ENCODE peak calls at places on chromosomes 2 and 18, in five cellular contexts. D, O, Y, N and B are unnamed samples.

GRCh38 chr2:24200799-24201198 is 25.9 kb downstream of the FAM228A start:
- DNase-seq in D (no peak), O (no peak), Y (no peak), N (no peak), B (no peak)

GRCh38 chr2:17086990-17087389 is 421.4 kb upstream of the CYRIA start:
- DNase-seq in D (no peak), O (no peak), Y (no peak), N (no peak), B (no peak)

GRCh38 chr2:231707625-231708049 is 688 bp upstream of the PTMA start:
- DNase-seq in D (no peak), O (no peak), Y (no peak), N (peak), B (peak)

GRCh38 chr2:2824588-2824987 is 493.5 kb upstream of the MYT1L start:
- DNase-seq in D (no peak), O (no peak), Y (no peak), N (peak), B (no peak)

GRCh38 chr18:77210249-77210648 is 39.4 kb upstream of the GALR1 start:
- DNase-seq in D (no peak), O (no peak), Y (no peak), N (no peak), B (no peak)

GRCh38 chr2:239979243-239980023 is 45.7 kb downstream of the NDUFA10 start:
- DNase-seq in D (peak), O (no peak), Y (peak), N (peak), B (peak)

GRCh38 chr18:56641714-56642331 is 3.4 kb upstream of the TXNL1 start:
- DNase-seq in D (no peak), O (peak), Y (peak), N (no peak), B (no peak)

GRCh38 chr2:129757915-129758421 is 221.5 kb upstream of the RAB6C start:
- DNase-seq in D (no peak), O (no peak), Y (no peak), N (no peak), B (peak)

GRCh38 chr2:75311521-75311920 is 112.2 kb upstream of the TACR1 start:
- DNase-seq in D (no peak), O (no peak), Y (no peak), N (no peak), B (no peak)

GRCh38 chr2:240208096-240208495 is 67.6 kb upstream of the OTOS start:
- DNase-seq in D (no peak), O (no peak), Y (no peak), N (no peak), B (no peak)

GRCh38 chr2:128091691-128092050 is 671 bp downstream of the UGGT1 start:
- DNase-seq in D (no peak), O (peak), Y (peak), N (no peak), B (no peak)

GRCh38 chr18:9095297-9096012 is 7.0 kb upstream of the NDUFV2 start:
- DNase-seq in D (no peak), O (peak), Y (peak), N (no peak), B (no peak)

GRCh38 chr2:118003396-118003824 is 10.5 kb downstream of the CCDC93 start:
- DNase-seq in D (peak), O (peak), Y (peak), N (peak), B (peak)

GRCh38 chr18:23369231-23369630 is 83.9 kb upstream of the RIOK3 start:
- DNase-seq in D (peak), O (no peak), Y (no peak), N (no peak), B (no peak)

GRCh38 chr18:34772887-34773286 is 62.8 kb downstream of the DTNA start:
- DNase-seq in D (no peak), O (peak), Y (peak), N (no peak), B (no peak)

GRCh38 chr18:3599861-3600260 is 149.9 kb downstream of the TGIF1 start:
- DNase-seq in D (no peak), O (no peak), Y (no peak), N (no peak), B (no peak)

GRCh38 chr2:219441451-219442205 is 7.0 kb downstream of the SPEG start:
- DNase-seq in D (no peak), O (peak), Y (peak), N (peak), B (peak)

GRCh38 chr2:178193823-178194599 is at the start of gene OSBPL6:
- DNase-seq in D (peak), O (peak), Y (peak), N (peak), B (peak)

GRCh38 chr2:9235388-9236344 is 29.1 kb downstream of the ASAP2 start:
- DNase-seq in D (no peak), O (peak), Y (peak), N (no peak), B (peak)

GRCh38 chr2:39724828-39725144 is 54.3 kb downstream of the THUMPD2 start:
- DNase-seq in D (no peak), O (no peak), Y (no peak), N (no peak), B (no peak)
- H3K14ac ChIP-seq in D (no peak), O (no peak), Y (no peak), N (no peak), B (no peak)

DNA sequence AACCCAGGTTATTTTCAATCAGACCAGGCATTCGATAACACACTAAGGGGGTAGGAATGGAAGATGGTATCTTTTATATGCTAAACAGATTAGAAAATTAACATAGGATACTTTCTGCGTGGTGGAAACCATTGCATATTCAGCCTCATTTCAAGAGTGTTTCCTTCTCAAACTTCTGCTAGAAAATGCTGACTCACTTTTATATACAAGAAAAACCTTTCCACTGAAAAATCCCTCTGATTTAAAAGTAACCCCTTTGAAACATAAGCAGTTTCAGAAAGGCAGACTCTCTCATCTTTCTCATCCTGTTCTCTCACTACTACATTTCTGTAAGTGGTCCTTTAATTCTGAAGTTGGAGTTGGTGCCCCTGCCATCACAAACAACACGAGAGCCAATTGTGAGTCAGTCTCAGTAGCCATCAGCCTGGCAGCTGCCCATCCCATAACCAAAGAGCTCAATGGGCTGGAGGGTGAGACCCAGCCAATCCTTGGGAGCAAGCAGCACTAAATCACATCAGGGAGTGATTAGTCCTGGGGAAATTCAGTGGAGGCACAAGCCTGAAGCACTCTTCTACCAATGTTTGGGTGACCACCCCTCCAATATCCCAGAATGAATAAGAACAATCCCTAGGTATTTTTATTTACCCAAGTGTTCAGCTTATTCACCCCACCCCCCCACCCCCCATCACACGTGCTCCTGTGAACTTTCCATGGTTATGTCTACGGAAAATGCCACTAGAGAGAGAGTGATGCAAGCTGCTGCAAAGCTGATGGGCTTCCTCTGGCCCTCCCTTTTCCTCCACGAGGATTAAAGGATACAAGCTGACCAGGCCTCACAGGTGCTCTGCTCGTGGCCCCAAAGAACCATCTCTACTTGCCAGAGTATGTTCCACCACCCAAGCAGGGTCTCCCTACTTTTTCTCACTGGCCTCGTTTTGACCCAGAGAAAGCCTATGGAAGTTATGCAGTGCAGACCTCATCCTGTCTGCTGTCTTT is 342.9 kb downstream of the CELF4 start:
- DNase-seq in D (no peak), O (no peak), Y (no peak), N (no peak), B (no peak)
- H2BK15ac ChIP-seq in D (no peak), O (no peak), Y (no peak), N (no peak), B (no peak)

GRCh38 chr2:23007836-23008235 is 377.1 kb upstream of the KLHL29 start:
- DNase-seq in D (no peak), O (no peak), Y (no peak), N (no peak), B (no peak)

GRCh38 chr2:23008951-23009350 is 376.0 kb upstream of the KLHL29 start:
- DNase-seq in D (no peak), O (no peak), Y (no peak), N (no peak), B (no peak)

GRCh38 chr2:23009545-23010149 is 375.3 kb upstream of the KLHL29 start:
- DNase-seq in D (no peak), O (peak), Y (no peak), N (no peak), B (no peak)

GRCh38 chr2:23002234-23002633 is 382.7 kb upstream of the KLHL29 start:
- DNase-seq in D (no peak), O (no peak), Y (no peak), N (no peak), B (no peak)

DNA sequence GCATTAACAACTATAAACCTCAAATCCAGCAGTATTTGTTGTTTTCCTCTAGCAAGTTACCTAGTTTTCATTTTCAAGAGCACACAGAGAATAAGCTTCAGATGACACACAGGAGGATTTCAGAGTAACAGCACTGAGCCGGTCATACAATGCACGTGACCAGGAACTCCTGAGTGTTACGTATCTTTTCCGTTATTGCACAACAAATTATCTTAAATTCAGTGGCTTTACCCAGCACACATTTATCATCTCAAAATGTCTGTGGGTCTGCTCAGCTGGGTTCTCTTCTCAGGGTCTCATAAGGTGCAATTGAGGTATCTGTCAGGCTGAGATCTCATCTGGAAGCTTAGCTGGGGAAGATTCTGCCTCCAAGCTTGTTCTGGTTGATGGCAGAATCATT is 379.5 kb upstream of the KLHL29 start:
- DNase-seq in D (no peak), O (no peak), Y (no peak), N (no peak), B (no peak)
- H3K9ac ChIP-seq in D (no peak), O (no peak), Y (no peak), N (no peak), B (no peak)

DNA sequence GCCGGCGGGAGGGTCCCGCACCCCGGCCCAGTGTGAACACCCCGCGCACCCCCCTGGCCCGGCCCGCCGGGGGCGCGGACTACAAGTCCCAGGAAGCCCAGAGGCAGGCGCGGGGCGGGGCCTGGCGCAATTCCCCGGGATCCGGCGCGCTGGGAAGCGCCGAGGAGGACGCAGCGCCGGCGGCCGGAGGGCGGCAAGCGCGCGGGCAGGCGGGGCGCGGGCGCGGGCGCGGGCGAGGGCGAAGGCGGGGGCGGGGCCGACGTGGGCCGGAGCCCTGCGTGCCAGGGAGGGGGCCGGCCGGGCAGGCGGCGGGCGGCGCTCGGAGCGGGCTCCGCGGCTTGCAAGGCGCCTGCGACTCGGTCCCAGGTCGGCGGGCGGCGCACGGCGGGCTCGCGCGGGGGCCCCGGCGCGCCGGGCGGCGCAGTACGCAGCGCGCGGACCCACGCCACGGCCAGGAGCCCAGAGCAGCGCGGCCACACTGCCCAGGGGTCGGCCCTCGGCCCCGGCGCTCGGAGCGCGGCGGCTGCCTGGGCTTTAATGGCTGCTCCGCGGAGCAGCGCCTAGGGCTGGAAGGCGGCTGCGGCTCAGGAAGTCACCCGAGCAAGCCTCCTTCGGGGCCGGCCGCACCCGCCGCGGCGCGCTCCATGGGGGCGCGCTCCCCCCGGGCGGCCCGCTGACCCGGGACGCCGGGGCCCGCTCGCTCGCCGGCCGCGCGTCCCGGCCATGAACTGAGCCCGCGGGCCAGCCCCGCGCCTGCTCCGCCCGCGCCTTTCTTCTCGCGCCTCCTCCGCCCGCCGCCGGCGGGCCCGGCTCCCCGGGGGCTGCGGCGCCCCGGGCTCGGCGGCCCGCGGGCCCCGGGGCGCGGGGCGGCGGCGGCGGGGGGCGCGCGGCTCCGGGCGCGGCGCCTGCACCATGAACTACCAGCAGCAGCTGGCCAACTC is at the start of gene AGAP1:
- DNase-seq in D (peak), O (peak), Y (peak), N (peak), B (peak)
- H3K14ac ChIP-seq in D (peak), O (peak), Y (peak), N (peak), B (peak)

GRCh38 chr18:61736168-61736567 is 156.6 kb downstream of the RNF152 start:
- DNase-seq in D (no peak), O (peak), Y (no peak), N (no peak), B (no peak)

GRCh38 chr18:61735564-61736102 is 157.2 kb downstream of the RNF152 start:
- DNase-seq in D (no peak), O (no peak), Y (no peak), N (no peak), B (no peak)

GRCh38 chr18:61731169-61731568 is 161.6 kb downstream of the RNF152 start:
- DNase-seq in D (no peak), O (peak), Y (no peak), N (no peak), B (no peak)

GRCh38 chr18:61732854-61733253 is 160.0 kb downstream of the RNF152 start:
- DNase-seq in D (no peak), O (no peak), Y (no peak), N (no peak), B (no peak)

GRCh38 chr18:61731693-61732376 is 161.0 kb downstream of the RNF152 start:
- DNase-seq in D (no peak), O (no peak), Y (no peak), N (no peak), B (no peak)
- H2BK15ac ChIP-seq in D (no peak), O (peak), Y (no peak), N (no peak), B (no peak)

GRCh38 chr2:43000242-43001054 is 208.1 kb upstream of the HAAO start:
- DNase-seq in D (no peak), O (no peak), Y (no peak), N (no peak), B (no peak)

GRCh38 chr2:42998721-42999120 is 206.3 kb upstream of the HAAO start:
- DNase-seq in D (no peak), O (no peak), Y (no peak), N (no peak), B (no peak)

GRCh38 chr2:42999391-42999811 is 207.0 kb upstream of the HAAO start:
- DNase-seq in D (no peak), O (no peak), Y (no peak), N (no peak), B (no peak)

GRCh38 chr2:43001055-43001378 is 208.6 kb upstream of the HAAO start:
- DNase-seq in D (no peak), O (no peak), Y (no peak), N (no peak), B (no peak)

DNA sequence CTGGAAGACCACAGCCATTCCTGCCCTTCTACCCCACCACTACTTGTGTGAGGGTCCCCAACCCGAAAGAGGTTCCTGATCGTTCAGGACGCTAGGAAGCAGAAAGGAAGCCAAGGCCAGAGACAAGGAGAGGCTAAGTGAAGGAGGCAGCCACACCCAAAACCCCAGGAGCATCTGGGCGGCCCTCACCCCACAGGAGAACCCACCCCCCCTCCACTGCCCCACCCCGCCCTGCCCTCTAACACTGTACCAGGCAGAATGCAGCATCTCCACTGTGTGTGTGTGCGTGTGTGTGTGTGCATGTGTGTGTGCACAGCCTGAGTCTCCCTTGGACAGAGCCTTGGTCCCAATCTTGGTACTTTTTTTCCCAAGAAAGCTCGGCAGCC is 207.5 kb upstream of the HAAO start:
- DNase-seq in D (no peak), O (no peak), Y (no peak), N (no peak), B (no peak)
- H3K9ac ChIP-seq in D (no peak), O (no peak), Y (no peak), N (no peak), B (no peak)

GRCh38 chr2:71226391-71226964 is 425 bp downstream of the PAIP2B start:
- DNase-seq in D (peak), O (no peak), Y (no peak), N (peak), B (peak)
- H3K14ac ChIP-seq in D (no peak), O (no peak), Y (no peak), N (no peak), B (peak)

DNA sequence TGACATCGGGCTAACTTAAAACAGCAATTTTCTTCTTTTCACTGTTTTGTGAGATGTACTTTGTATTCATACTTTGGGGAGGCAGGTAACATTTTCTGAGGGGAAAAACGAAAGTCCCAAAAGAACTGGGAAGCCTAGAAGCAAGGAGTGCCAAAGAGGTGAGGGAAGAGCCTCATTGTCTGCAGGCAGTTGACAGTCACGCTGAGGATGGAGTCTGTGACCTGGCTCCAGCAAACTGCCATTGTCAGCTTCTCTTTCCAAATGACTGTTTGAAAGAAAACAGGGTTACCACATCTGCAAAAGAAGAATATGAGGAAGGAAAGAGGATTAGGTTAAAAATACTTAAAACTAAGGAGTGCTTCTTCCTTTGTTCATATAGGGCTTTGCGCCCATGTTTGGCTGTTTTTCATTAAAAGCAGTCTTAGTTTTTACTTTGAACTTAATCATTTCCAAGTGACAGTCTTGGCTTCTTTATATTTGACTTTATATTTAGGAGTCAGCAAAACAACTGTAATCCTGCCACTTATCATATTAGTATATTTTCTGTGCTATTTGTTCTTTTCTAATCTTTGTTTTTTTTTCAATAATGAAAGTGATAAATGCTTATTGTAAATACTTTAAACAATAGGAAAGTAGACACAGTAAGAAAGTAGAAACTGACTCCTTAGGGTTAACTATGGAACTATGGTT is 35.0 kb downstream of the CERS6 start:
- DNase-seq in D (no peak), O (no peak), Y (peak), N (no peak), B (no peak)
- H2BK15ac ChIP-seq in D (no peak), O (no peak), Y (no peak), N (no peak), B (no peak)